ENCODE peak calls at places on chromosomes 12 and 14, in six cellular contexts. R is AG09309, H is cardiac muscle cell, S is WERI-Rb-1, F is neural progenitor cell, Z is esophagus squamous epithelium. L is an unnamed sample.

GRCh38 chr14:54219281-54220121 is 177.3 kb upstream of the CDKN3 start:
- DNase-seq in F (peak), H (no peak), R (no peak), S (no peak), Z (no peak), L (no peak)

GRCh38 chr12:80593766-80594165 is 113.7 kb upstream of the MYF6 start:
- DNase-seq in R (peak), Z (no peak), F (no peak), H (peak), S (no peak), L (peak)

GRCh38 chr14:70803321-70804110 is 5.8 kb downstream of the MAP3K9 start:
- DNase-seq in F (no peak), H (no peak), R (no peak), Z (no peak), S (no peak), L (no peak)

GRCh38 chr14:106459971-106460730 is 933.8 kb downstream of the TMEM121 start:
- DNase-seq in R (no peak), F (no peak), S (peak), Z (no peak), H (no peak), L (no peak)

GRCh38 chr12:69274861-69275260 is 35.5 kb downstream of the CPSF6 start:
- DNase-seq in Z (no peak), S (no peak), F (no peak), R (no peak), H (peak), L (peak)

GRCh38 chr14:52547027-52547426 is 5.3 kb downstream of the TXNDC16 start:
- DNase-seq in F (no peak), R (no peak), H (no peak), S (no peak), Z (no peak), L (no peak)

GRCh38 chr12:73863541-73863940 is 674.1 kb upstream of the ATXN7L3B start:
- DNase-seq in F (no peak), S (no peak), R (no peak), H (peak), Z (no peak), L (peak)

GRCh38 chr14:75522224-75522764 is at the start of gene BATF:
- DNase-seq in H (no peak), Z (no peak), R (no peak), S (no peak), F (no peak), L (no peak)

GRCh38 chr14:97306785-97307246 is 509.6 kb downstream of the VRK1 start:
- DNase-seq in F (no peak), H (no peak), Z (no peak), S (no peak), R (no peak), L (no peak)

GRCh38 chr12:49092086-49092815 is 2.4 kb downstream of the DHH start:
- DNase-seq in R (no peak), Z (no peak), S (peak), F (peak), H (peak), L (peak)

GRCh38 chr12:91858186-91858585 is 287.5 kb downstream of the BTG1 start:
- DNase-seq in Z (no peak), S (no peak), R (no peak), F (no peak), H (no peak), L (no peak)

GRCh38 chr12:38515912-38516311 is 199.3 kb downstream of the ALG10B start:
- DNase-seq in Z (no peak), H (no peak), S (no peak), R (no peak), F (no peak), L (no peak)

GRCh38 chr14:81400852-81401251 is 728 bp upstream of the STON2 start:
- DNase-seq in S (no peak), Z (no peak), R (peak), H (peak), F (peak), L (peak)

GRCh38 chr14:94394594-94395305 is 6.3 kb upstream of the SERPINA1 start:
- DNase-seq in F (no peak), S (no peak), R (peak), Z (no peak), H (peak), L (peak)

DNA sequence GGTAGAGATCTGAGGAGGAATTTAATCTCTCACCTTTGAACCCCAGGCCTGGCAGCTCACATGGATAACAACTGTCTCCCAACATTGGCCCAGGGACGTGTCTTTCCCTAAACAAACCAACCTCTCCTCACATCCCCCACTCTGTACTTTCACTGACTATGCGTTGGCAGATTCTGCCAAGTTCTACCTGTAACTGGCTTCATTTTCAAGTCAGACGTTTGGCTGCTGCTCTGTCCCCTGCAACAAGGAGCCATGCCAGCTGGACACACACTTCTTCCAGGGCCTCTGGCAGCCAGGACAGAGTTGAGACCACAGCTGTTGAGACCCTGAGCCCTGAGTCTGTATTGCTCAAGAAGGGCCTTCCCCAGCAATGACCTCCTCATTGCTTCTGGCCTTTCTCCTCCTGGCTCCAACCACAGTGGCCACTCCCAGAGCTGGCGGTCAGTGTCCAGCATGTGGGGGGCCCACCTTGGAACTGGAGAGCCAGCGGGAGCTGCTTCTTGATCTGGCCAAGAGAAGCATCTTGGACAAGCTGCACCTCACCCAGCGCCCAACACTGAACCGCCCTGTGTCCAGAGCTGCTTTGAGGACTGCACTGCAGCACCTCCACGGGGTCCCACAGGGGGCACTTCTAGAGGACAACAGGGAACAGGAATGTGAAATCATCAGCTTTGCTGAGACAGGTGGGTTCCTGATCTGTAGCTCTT is at the start of gene INHBC:
- DNase-seq in F (no peak), Z (no peak), H (no peak), S (no peak), R (no peak), L (peak)
- H3K4me3 ChIP-seq in F (no peak), Z (no peak), H (no peak), S (no peak), R (no peak), L (no peak)

DNA sequence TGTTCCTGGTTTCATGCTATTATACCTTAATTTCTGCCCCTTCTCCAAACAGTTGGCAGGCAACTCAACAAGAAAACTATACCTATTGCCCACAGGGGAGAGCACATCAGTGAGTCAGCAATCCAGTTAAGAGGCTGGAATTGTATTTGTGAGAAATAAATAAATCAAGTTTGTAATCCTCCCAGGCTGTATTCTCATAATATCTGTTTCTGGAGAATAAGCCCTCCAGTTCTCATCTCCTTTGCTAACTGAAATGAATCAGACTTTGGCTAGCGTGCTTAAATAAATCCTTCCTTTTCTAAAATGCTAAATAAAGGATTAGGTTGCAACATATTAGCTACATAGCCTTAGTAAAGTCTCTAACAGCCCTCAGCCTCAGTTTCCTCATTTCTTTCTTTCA is 23.8 kb downstream of the GSTZ1 start:
- DNase-seq in H (no peak), Z (no peak), R (no peak), F (no peak), S (no peak), L (no peak)
- TF ChIP-seq CTCF in H (no peak), Z (no peak), R (no peak), F (no peak), S (no peak), L (no peak)

GRCh38 chr14:101461891-101462290 is 99.4 kb upstream of the DIO3 start:
- DNase-seq in S (no peak), R (no peak), F (no peak), Z (no peak), H (no peak), L (no peak)
- H3K4me3 ChIP-seq in S (no peak), R (no peak), F (no peak), Z (no peak), H (no peak), L (no peak)

GRCh38 chr12:6472491-6472890 is 2.0 kb upstream of the VAMP1 start:
- DNase-seq in H (no peak), S (no peak), Z (no peak), R (no peak), F (no peak), L (no peak)

GRCh38 chr12:6469092-6469491 is 1.4 kb downstream of the VAMP1 start:
- DNase-seq in F (no peak), Z (no peak), S (no peak), R (no peak), H (no peak), L (no peak)

GRCh38 chr12:6469609-6470374 is 685 bp downstream of the VAMP1 start:
- DNase-seq in R (no peak), H (no peak), S (no peak), F (peak), Z (no peak), L (no peak)

GRCh38 chr12:6471992-6472366 is 1.5 kb upstream of the VAMP1 start:
- DNase-seq in H (no peak), F (no peak), S (no peak), Z (no peak), R (no peak), L (no peak)

DNA sequence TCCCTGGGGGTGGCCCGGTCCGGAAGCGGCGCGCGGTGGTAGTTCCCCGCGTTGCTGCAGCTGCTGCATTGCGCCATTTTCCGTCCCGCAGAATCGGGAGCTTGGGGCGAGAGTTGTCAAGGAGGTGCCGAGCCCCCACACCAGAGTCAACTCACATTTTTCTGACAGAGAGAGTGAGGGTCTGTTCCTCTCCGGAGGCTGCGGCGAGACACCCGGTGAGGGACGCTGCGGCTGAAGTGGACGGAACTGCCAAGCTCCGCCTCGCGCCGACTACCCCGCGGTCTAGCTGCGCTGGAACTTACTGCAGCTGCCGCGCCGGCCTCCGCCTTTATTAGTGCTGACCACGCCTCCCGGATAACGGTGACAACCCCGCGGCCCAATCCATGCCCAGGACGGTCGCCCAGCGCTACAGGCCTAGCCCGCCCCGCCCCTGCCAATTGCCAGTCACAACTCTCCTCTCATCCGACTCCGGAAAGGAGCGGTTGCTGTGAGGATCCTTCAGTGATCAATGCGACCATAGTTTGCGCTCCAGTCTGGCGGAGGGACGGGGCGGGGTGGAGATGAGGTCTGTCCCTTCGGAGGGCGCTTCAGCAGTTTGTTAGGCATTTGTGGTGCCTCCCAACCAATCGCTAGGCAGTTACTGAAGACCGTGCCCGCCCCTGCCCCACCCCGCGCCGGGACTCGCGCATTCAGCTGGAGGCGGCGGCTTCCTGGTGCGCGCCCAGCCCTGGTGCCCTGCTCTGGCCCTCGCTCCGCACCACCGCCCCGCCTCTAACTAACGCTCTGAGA is at the start of gene VAMP1:
- DNase-seq in H (peak), Z (peak), S (peak), F (peak), R (peak), L (peak)
- TF ChIP-seq CTCF in H (no peak), Z (no peak), S (no peak), F (no peak), R (no peak), L (no peak)

DNA sequence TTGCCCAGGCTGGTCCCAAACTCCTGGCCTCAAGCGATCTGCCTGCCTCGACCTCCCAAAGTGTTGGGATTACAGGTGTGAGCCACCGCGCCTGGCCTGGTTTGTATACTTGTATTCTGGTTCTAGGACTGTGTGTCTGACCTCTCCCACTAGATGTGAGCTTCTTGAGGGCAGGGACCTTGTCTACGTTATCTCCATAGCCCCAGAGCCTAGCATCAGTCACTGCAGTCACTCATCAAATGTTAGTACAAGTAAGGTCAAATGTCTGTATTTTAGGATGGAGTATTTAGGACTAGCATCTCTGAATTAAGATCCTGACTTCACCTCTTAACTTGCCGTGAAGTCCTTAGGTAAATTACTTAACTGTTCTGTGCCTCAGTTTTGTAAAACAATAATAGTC is 2.9 kb downstream of the RILPL2 start:
- DNase-seq in F (no peak), H (no peak), R (no peak), Z (no peak), S (no peak), L (no peak)
- H3K4me3 ChIP-seq in F (no peak), H (no peak), R (no peak), Z (peak), S (no peak), L (no peak)

GRCh38 chr14:104019029-104019428 is 66.5 kb upstream of the ASPG start:
- DNase-seq in F (no peak), H (no peak), S (peak), R (no peak), Z (no peak), L (no peak)

GRCh38 chr14:104016873-104017650 is 68.4 kb upstream of the ASPG start:
- DNase-seq in H (no peak), S (no peak), R (no peak), Z (no peak), F (no peak), L (no peak)

GRCh38 chr14:104023325-104024055 is 62.0 kb upstream of the ASPG start:
- DNase-seq in Z (no peak), H (no peak), R (no peak), F (no peak), S (no peak), L (no peak)

GRCh38 chr14:104020471-104020870 is 65.0 kb upstream of the ASPG start:
- DNase-seq in S (no peak), R (no peak), Z (no peak), F (no peak), H (no peak), L (no peak)

DNA sequence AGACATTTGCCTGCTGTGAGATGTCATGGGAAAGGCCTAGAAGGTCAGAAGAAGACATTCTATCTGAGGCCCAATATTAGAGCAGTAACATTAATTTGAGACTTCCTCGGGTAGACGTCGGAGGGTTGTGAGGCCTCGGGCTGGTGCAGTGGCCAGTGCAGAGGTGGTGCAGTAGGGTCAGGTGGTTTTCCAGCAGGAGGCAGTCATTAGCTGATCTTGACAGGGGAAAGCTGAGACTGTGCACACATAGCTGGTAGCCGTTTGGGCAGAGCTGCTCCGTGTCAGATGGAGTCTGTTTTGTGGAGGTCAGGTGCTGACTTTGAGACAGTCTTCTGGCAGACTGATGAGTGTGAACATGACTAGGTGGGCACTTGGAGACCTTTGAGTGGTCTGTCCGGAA is 65.7 kb upstream of the ASPG start:
- DNase-seq in R (no peak), S (peak), H (no peak), Z (no peak), F (no peak), L (no peak)
- TF ChIP-seq CTCF in R (no peak), S (peak), H (no peak), Z (no peak), F (no peak), L (no peak)

GRCh38 chr12:93087836-93088610 is 158.9 kb upstream of the EEA1 start:
- DNase-seq in Z (no peak), F (no peak), R (no peak), H (no peak), S (no peak), L (peak)
- H3K4me3 ChIP-seq in Z (no peak), F (no peak), R (no peak), H (no peak), S (no peak), L (no peak)